ENCODE peak calls at places on chromosome X, in four cellular contexts. S, N, R and Q are unnamed samples.
A peak's percentile ranks its signal among the peaks of the same experiment; 100 is the strongest.

GRCh38 chrX:137052641-137053235 is 18.9 kb upstream of the GPR101 start:
- DNase-seq in S (no peak), N (peak; percentile 39), R (no peak), Q (peak; percentile 75)

GRCh38 chrX:45622538-45622937 is 421.9 kb upstream of the DIPK2B start:
- DNase-seq in S (no peak), N (no peak), R (no peak), Q (no peak)

GRCh38 chrX:56248492-56248891 is 16.3 kb downstream of the KLF8 start:
- DNase-seq in S (peak; percentile 50), N (peak; percentile 60), R (peak; percentile 55), Q (no peak)

GRCh38 chrX:132406106-132406505 is 82.7 kb downstream of the MBNL3 start:
- DNase-seq in S (no peak), N (no peak), R (no peak), Q (no peak)

GRCh38 chrX:39470588-39471155 is 627.1 kb downstream of the BCOR start:
- DNase-seq in S (no peak), N (no peak), R (no peak), Q (no peak)

GRCh38 chrX:24207826-24208225 is 58.3 kb downstream of the ZFX start:
- DNase-seq in S (no peak), N (no peak), R (no peak), Q (no peak)

GRCh38 chrX:133516691-133517090 is 101.4 kb upstream of the GPC4 start:
- DNase-seq in S (no peak), N (no peak), R (no peak), Q (no peak)

GRCh38 chrX:12777670-12778069 is 13.5 kb upstream of the PRPS2 start:
- DNase-seq in S (no peak), N (peak; percentile 20), R (no peak), Q (no peak)

GRCh38 chrX:98405376-98405775 is 1521.7 kb downstream of the RPA4 start:
- DNase-seq in S (no peak), N (no peak), R (no peak), Q (no peak)

GRCh38 chrX:20149326-20149725 is 7.7 kb upstream of the EIF1AX start:
- DNase-seq in S (no peak), N (no peak), R (no peak), Q (no peak)

GRCh38 chrX:129769467-129770154 is 10.1 kb upstream of the SASH3 start:
- DNase-seq in S (no peak), N (peak; percentile 11), R (no peak), Q (peak; percentile 91)

GRCh38 chrX:38717871-38718270 is 83.4 kb upstream of the MID1IP1 start:
- DNase-seq in S (peak; percentile 29), N (peak; percentile 43), R (no peak), Q (no peak)

DNA sequence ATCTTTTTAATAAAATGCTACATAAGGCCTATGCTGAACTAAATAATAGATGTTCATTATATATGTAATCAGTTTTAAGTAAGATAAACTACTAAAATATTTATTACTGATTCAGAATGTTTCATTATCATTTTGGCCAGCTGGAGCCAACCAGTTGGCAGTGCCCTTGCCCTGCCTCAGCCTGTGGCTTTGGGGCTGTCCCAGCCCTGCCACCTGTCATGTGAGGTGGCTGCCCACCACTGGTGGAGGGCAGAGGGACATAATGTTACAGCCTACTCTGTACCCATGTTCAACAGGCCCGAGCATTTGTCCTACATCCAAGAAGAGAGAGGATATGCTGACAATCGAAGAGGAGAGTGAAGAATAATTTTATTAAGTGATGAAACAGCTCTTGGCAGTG is 422.2 kb downstream of the SPIN4 start:
- DNase-seq in S (no peak), N (no peak), R (no peak), Q (peak; percentile 25)
- H3K9me3 ChIP-seq in S (peaks cover 3% of the 10 kb centered on the region), N (peaks cover 64% of the 10 kb centered on the region), R (no peaks in the 10 kb centered on the region), Q (peaks cover 4% of the 10 kb centered on the region)

DNA sequence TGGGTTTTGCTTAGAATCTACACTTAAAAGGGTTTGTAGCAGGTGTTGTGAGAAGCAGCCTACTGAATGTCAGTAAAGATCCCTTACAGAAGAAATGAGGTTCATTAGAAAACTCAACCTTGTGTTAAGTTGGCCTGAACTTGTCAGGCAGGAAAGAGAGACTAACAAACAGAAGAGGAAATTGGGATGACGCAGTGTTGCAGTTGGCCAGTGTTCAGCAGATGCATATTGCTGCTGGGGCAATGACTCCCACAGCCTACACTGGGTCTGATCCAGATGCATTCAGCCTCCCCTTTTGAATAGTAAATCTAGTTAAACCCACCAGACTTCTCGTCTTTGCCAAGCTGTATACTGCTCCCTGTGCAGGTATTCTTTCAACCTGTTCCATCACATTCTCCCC is 409.4 kb downstream of the UBE2NL start:
- DNase-seq in S (no peak), N (no peak), R (no peak), Q (no peak)
- H3K9me3 ChIP-seq in S (no peaks in the 10 kb centered on the region), N (no peaks in the 10 kb centered on the region), R (no peaks in the 10 kb centered on the region), Q (no peaks in the 10 kb centered on the region)

GRCh38 chrX:65072590-65072989 is 96.3 kb upstream of the ZC4H2 start:
- DNase-seq in S (no peak), N (no peak), R (no peak), Q (no peak)
- H3K9me3 ChIP-seq in S (no peaks in the 10 kb centered on the region), N (peaks cover 22% of the 10 kb centered on the region), R (no peaks in the 10 kb centered on the region), Q (peaks cover 27% of the 10 kb centered on the region)

DNA sequence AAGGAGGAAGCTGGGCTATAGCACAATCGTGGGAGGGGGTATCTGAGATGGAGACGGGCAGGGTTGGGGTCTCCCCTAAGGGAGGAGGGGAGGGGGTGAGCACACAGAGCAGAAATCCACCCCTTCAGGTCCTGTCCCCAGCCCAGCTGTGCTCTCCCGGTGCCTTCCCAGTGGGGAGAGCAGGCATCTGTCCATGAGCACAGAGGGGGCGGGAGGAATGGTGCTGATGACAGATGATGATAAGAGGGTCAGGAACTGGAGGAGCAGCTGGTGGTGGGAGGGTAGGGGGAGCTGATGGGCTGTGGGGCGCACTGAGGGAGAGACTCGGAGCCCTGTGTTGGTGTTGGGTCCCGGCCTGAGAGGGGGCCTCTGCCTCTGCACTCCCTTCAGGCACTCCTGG is 8.6 kb downstream of the ATP2B3 start:
- DNase-seq in S (no peak), N (no peak), R (no peak), Q (no peak)
- H3K9me3 ChIP-seq in S (no peaks in the 10 kb centered on the region), N (no peaks in the 10 kb centered on the region), R (no peaks in the 10 kb centered on the region), Q (no peaks in the 10 kb centered on the region)

GRCh38 chrX:32893751-32894150 is 317.6 kb downstream of the DMD start:
- DNase-seq in S (no peak), N (no peak), R (no peak), Q (no peak)
- H3K9me3 ChIP-seq in S (no peaks in the 10 kb centered on the region), N (no peaks in the 10 kb centered on the region), R (no peaks in the 10 kb centered on the region), Q (no peaks in the 10 kb centered on the region)

DNA sequence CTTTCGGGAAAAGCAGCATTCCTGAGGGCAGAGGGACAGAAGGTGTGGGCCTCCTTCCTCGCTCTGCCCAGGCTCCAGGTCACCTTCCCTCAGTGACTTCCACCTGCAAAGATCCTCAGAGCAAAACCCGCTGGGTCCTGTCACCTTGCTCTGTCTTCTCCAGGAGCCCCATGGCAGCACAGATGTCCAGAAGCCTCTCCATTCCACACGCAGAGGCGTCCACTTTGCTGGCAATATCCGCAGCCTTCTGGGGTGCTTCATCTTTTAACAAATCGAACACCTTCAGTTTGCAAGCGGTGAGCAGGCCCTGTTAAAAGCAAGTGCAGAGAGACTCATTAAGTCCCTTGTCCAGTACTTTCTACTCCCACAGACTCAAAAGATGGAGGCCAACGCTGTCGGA is 27.3 kb downstream of the ASMTL start:
- DNase-seq in S (no peak), N (no peak), R (peak; percentile 5), Q (peak; percentile 39)
- H3K9me3 ChIP-seq in S (no peaks in the 10 kb centered on the region), N (no peaks in the 10 kb centered on the region), R (no peaks in the 10 kb centered on the region), Q (peaks cover 24% of the 10 kb centered on the region)